ENCODE peak calls at places on chromosomes 2 and 18, in five cellular contexts. Q is CD8-positive, alpha-beta T cell; P is uterus; N is foreskin keratinocyte; T is brain microvascular endothelial cell. C is an unnamed sample.

GRCh38 chr2:174247474-174248186 is 702 bp downstream of the OLA1 start:
- DNase-seq in N (no peak), Q (no peak), P (peak; percentile 28), T (peak; percentile 5), C (no peak)

GRCh38 chr18:8779251-8779650 is 73.9 kb downstream of the MTCL1 start:
- DNase-seq in N (no peak), T (no peak), P (no peak), Q (no peak), C (no peak)

GRCh38 chr2:66228128-66228547 is 206.8 kb upstream of the MEIS1 start:
- DNase-seq in N (no peak), P (no peak), T (no peak), Q (no peak), C (no peak)

GRCh38 chr2:71151620-71152019 is 21.2 kb downstream of the MPHOSPH10 start:
- DNase-seq in Q (no peak), P (no peak), N (no peak), T (no peak), C (no peak)

GRCh38 chr18:2654105-2654827 is 1.3 kb upstream of the SMCHD1 start:
- DNase-seq in N (no peak), P (no peak), T (no peak), Q (no peak), C (no peak)

GRCh38 chr18:79846936-79847557 is 49.3 kb downstream of the KCNG2 start:
- DNase-seq in Q (no peak), T (no peak), P (no peak), N (no peak), C (no peak)

GRCh38 chr2:109344270-109344805 is 215.3 kb downstream of the SH3RF3 start:
- DNase-seq in T (no peak), Q (no peak), P (no peak), N (no peak), C (no peak)

GRCh38 chr18:11091746-11092145 is 57.6 kb downstream of the PIEZO2 start:
- DNase-seq in P (no peak), T (no peak), N (no peak), Q (no peak), C (no peak)

GRCh38 chr18:67217551-67218166 is 298.9 kb downstream of the DSEL start:
- DNase-seq in N (peak; percentile 29), P (peak; percentile 37), Q (peak; percentile 48), T (peak; percentile 65), C (no peak)

GRCh38 chr2:240351826-240352426 is 83.5 kb upstream of the GPC1 start:
- DNase-seq in Q (no peak), N (no peak), P (no peak), T (no peak), C (no peak)
- H3K27ac ChIP-seq in Q (no peak overlapping the region), N (no peak overlapping the region), P (no peak overlapping the region), T (no peak overlapping the region), C (no peak overlapping the region)

GRCh38 chr2:157055660-157056199 is 201.8 kb upstream of the GALNT5 start:
- DNase-seq in P (no peak), Q (no peak), T (peak; percentile 46), N (peak; percentile 22), C (no peak)
- TF ChIP-seq CTCF in P (no peak), Q (no peak), T (peak; percentile 36), N (peak; percentile 77), C (peak; percentile 39)

GRCh38 chr2:238649936-238650518 is 197.9 kb upstream of the TWIST2 start:
- DNase-seq in T (no peak), Q (no peak), N (no peak), P (no peak), C (no peak)

GRCh38 chr2:238652053-238652770 is 195.7 kb upstream of the TWIST2 start:
- DNase-seq in T (no peak), P (no peak), Q (no peak), N (no peak), C (no peak)

GRCh38 chr2:238650536-238650935 is 197.3 kb upstream of the TWIST2 start:
- DNase-seq in P (no peak), T (no peak), N (no peak), Q (no peak), C (no peak)

GRCh38 chr2:238652771-238653157 is 195.1 kb upstream of the TWIST2 start:
- DNase-seq in N (no peak), P (no peak), Q (no peak), T (no peak), C (no peak)

DNA sequence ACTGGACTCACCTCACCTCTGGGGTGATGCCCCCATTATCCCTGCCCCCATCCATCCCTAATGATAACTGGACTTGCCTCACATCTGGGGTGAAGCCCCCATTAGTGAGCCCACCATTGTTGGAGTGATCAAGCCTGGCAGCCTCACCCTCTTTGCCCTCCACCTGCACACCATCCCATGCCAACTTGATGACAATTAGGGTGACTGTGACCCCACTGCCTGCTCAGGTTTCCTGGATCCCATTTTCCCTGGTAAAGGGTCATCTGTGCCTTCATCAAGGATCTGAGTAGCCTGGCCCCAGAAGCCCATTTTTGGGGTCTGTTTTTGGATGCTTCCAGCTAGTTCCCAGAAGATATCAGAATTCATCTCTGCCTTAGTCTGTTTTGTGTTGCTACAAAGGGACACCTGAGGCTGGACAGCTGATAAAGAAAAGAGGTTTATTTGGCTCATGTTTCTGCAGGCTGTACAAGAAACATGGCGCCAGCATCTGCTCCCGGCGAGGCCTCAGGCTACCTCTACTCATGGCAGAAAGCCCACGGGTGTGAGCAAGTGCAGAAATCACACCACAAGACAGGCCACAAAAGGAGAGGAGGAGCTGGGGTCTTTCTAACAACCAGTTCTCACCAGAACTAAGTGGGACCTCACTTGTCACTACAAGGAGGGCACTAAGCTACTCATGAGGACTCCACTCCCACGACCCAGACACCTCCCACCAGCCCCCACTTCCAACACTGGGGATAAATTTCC is 196.4 kb upstream of the TWIST2 start:
- DNase-seq in P (no peak), Q (no peak), T (no peak), N (no peak), C (no peak)
- H3K27ac ChIP-seq in P (no peak overlapping the region), Q (no peak overlapping the region), T (no peak overlapping the region), N (no peak overlapping the region), C (no peak overlapping the region)

GRCh38 chr2:137168564-137168963 is 403.2 kb downstream of the THSD7B start:
- DNase-seq in P (no peak), T (no peak), Q (no peak), N (peak; percentile 86), C (no peak)

GRCh38 chr2:137178955-137179377 is 413.6 kb downstream of the THSD7B start:
- DNase-seq in Q (no peak), T (no peak), P (no peak), N (peak; percentile 84), C (no peak)

GRCh38 chr2:137172162-137172561 is 406.8 kb downstream of the THSD7B start:
- DNase-seq in T (no peak), P (no peak), Q (no peak), N (no peak), C (no peak)

GRCh38 chr2:137167651-137168050 is 402.3 kb downstream of the THSD7B start:
- DNase-seq in Q (no peak), N (no peak), T (no peak), P (no peak), C (no peak)

DNA sequence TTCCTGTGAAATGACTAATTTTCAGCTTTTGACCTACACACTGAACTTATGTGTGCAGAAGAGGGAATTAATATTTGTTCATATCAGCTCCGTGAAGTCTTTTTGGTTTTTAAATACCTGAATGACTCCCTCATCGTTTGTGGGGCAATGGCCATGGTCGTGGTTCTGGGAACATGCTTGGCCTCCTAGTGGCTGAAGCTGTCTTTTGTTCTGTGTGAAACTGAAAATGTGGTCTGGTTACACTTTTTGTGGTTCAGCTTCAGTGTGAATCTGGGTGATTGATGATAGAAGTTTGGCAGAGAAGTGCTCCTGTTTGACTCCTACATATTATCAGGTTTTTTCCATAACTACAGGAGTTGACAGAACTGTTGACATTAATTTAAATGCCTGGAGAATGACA is 408.2 kb downstream of the THSD7B start:
- DNase-seq in N (peak; percentile 47), P (no peak), T (peak; percentile 94), Q (no peak), C (no peak)
- TF ChIP-seq CTCF in N (peak; percentile 64), P (no peak), T (peak; percentile 81), Q (no peak), C (no peak)

DNA sequence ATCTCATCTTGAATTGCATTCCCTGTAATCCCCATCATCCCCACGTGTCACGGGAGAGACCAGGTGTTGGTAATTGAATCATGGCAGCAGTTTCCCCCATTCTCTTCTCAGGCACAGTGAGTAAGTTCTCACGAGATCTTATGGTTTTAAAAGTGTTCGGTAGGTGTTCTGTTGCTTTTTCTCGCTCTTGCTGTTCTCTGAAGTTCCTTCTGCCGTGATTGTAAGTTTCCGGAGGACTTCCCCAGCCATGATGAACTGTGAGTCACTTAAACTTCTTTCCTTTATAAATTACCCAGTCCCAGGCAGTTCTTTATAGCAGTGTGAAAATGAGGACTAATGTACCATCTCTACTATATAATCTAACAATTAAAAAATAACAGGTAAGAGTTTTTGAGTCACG is 409.9 kb upstream of the NRXN1 start:
- DNase-seq in N (no peak), T (no peak), P (no peak), Q (no peak), C (no peak)
- H3K27ac ChIP-seq in N (no peak overlapping the region), T (no peak overlapping the region), P (no peak overlapping the region), Q (no peak overlapping the region), C (no peak overlapping the region)

DNA sequence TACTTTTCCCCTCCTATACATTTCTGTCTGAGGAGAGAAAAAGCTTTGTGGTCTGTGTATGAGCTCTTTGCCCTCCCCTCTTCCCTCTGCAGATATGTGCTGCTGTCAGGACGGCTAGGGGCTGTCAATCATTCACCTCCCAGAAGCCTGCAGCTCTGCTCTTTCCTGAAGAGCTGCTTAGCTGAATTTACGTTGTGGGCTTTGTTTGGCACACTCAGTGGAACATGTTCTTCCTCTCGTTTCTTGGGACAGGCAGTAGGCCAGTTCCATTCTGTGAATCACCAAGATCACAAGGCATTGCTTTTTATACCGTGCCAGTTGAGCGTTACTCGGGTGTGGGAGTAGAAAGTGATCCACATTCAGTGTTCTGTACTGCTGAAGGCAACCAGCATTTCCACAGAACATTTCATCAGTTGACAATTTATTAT is 136.7 kb downstream of the LAMA3 start:
- DNase-seq in T (peak; percentile 56), N (peak; percentile 91), Q (no peak), P (peak; percentile 95), C (no peak)
- TF ChIP-seq CTCF in T (no peak), N (no peak), Q (no peak), P (no peak), C (no peak)